ENCODE peak calls at places on chromosome 10, in four cellular contexts. Z, F, V and G are unnamed samples.

GRCh38 chr10:17811466-17811865 is 2.3 kb downstream of the MRC1 start:
- DNase-seq in Z (no peak), F (no peak), V (no peak), G (no peak)

GRCh38 chr10:77906863-77907861 is 19.4 kb downstream of the DLG5 start:
- DNase-seq in Z (no peak), F (no peak), V (no peak), G (no peak)

GRCh38 chr10:104267721-104268690 is 978 bp upstream of the GSTO2 start:
- DNase-seq in Z (no peak), F (no peak), V (no peak), G (no peak)

GRCh38 chr10:44958196-44958896 is 1.3 kb upstream of the RASSF4 start:
- DNase-seq in Z (peak), F (no peak), V (peak), G (no peak)

GRCh38 chr10:97314677-97315076 is 4.4 kb upstream of the FRAT1 start:
- DNase-seq in Z (no peak), F (no peak), V (no peak), G (no peak)

GRCh38 chr10:132200344-132201110 is 13.8 kb downstream of the DPYSL4 start:
- DNase-seq in Z (no peak), F (no peak), V (no peak), G (no peak)

GRCh38 chr10:79101560-79101971 is 32.8 kb downstream of the ZMIZ1 start:
- DNase-seq in Z (no peak), F (no peak), V (no peak), G (no peak)

GRCh38 chr10:81472927-81473470 is 402.0 kb upstream of the NRG3 start:
- DNase-seq in Z (no peak), F (no peak), V (no peak), G (no peak)

GRCh38 chr10:5976689-5977470 is 463 bp downstream of the IL15RA start:
- DNase-seq in Z (no peak), F (no peak), V (peak), G (no peak)

GRCh38 chr10:44343836-44344235 is 41.1 kb downstream of the CXCL12 start:
- DNase-seq in Z (no peak), F (no peak), V (no peak), G (no peak)

GRCh38 chr10:110225756-110226554 is 18.6 kb downstream of the MXI1 start:
- DNase-seq in Z (peak), F (peak), V (peak), G (peak)

GRCh38 chr10:7471720-7472367 is 61.0 kb upstream of the SFMBT2 start:
- DNase-seq in Z (no peak), F (no peak), V (no peak), G (no peak)

GRCh38 chr10:121444515-121444914 is 153.7 kb downstream of the FGFR2 start:
- DNase-seq in Z (no peak), F (no peak), V (no peak), G (no peak)

GRCh38 chr10:100730739-100731602 is 14.4 kb upstream of the PAX2 start:
- DNase-seq in Z (no peak), F (no peak), V (peak), G (no peak)